ENCODE peak calls at places on chromosomes 11 and 22, in four cellular contexts. W is HEK293T, M is HFF-Myc, C is HFFc6. L is an unnamed sample.
A peak's percentile ranks its signal among the peaks of the same experiment; 100 is the strongest.

GRCh38 chr11:36296925-36297604 is 977 bp downstream of the PRR5L start:
- DNase-seq in M (no peak), W (no peak), C (peak; percentile 36), L (no peak)

GRCh38 chr11:133993107-133993506 is 36.3 kb upstream of the IGSF9B start:
- DNase-seq in W (no peak), C (no peak), M (no peak), L (no peak)

GRCh38 chr22:19358195-19358594 is 66.7 kb upstream of the CLTCL1 start:
- DNase-seq in M (no peak), W (peak; percentile 3), C (no peak), L (no peak)

GRCh38 chr11:74925281-74925680 is 23.6 kb downstream of the XRRA1 start:
- DNase-seq in C (peak; percentile 36), W (no peak), M (no peak), L (no peak)

GRCh38 chr22:45263790-45264269 is 20.9 kb upstream of the UPK3A start:
- DNase-seq in C (peak; percentile 78), M (peak; percentile 63), W (peak; percentile 75), L (peak; percentile 81)

GRCh38 chr11:74641289-74641688 is 48.9 kb downstream of the POLD3 start:
- DNase-seq in W (no peak), C (no peak), M (no peak), L (no peak)

GRCh38 chr11:102914238-102915043 is 39.7 kb upstream of the MMP12 start:
- DNase-seq in W (peak; percentile 50), C (peak; percentile 46), M (peak; percentile 33), L (no peak)

GRCh38 chr22:24588370-24588755 is 4.5 kb downstream of the LRRC75B start:
- DNase-seq in C (no peak), M (no peak), W (no peak), L (no peak)

GRCh38 chr22:38685761-38686160 is 4.0 kb downstream of the TOMM22 start:
- DNase-seq in M (no peak), W (no peak), C (no peak), L (no peak)

GRCh38 chr11:129440028-129440630 is 64.5 kb downstream of the BARX2 start:
- DNase-seq in C (peak; percentile 6), W (no peak), M (no peak), L (no peak)

GRCh38 chr11:70584786-70585545 is 186.6 kb downstream of the CTTN start:
- DNase-seq in C (no peak), W (no peak), M (no peak), L (peak; percentile 12)

GRCh38 chr11:10934293-10934850 is 76.5 kb upstream of the ZBED5 start:
- DNase-seq in M (no peak), C (no peak), W (no peak), L (no peak)

GRCh38 chr11:35005156-35005780 is 88.8 kb downstream of the PDHX start:
- DNase-seq in M (no peak), W (no peak), C (no peak), L (no peak)

GRCh38 chr22:43535741-43536140 is 123.9 kb downstream of the MPPED1 start:
- DNase-seq in W (no peak), C (no peak), M (no peak), L (no peak)

GRCh38 chr11:18314794-18315523 is 7.0 kb downstream of the HPS5 start:
- DNase-seq in W (no peak), C (no peak), M (no peak), L (no peak)

GRCh38 chr22:37804502-37804885 is 3.2 kb upstream of the GCAT start:
- DNase-seq in M (no peak), C (no peak), W (no peak), L (peak; percentile 39)

GRCh38 chr22:38733329-38734202 is 22.2 kb downstream of the SUN2 start:
- DNase-seq in W (peak; percentile 79), C (no peak), M (no peak), L (peak; percentile 82)

GRCh38 chr22:46545041-46545796 is 7.8 kb upstream of the CELSR1 start:
- DNase-seq in M (no peak), W (no peak), C (no peak), L (no peak)

GRCh38 chr22:30245985-30246901 is at the start of gene LIF:
- DNase-seq in W (peak; percentile 59), C (peak; percentile 52), M (no peak), L (peak; percentile 53)

GRCh38 chr11:73374130-73374529 is 2.1 kb upstream of the RELT start:
- DNase-seq in M (no peak), W (no peak), C (no peak), L (no peak)

GRCh38 chr22:29030016-29030617 is 31.5 kb downstream of the C22orf31 start:
- DNase-seq in W (no peak), M (no peak), C (peak; percentile 21), L (no peak)

GRCh38 chr11:2196970-2197770 is 25.6 kb upstream of the TH start:
- DNase-seq in C (peak; percentile 47), W (peak; percentile 83), M (no peak), L (peak; percentile 91)

GRCh38 chr11:105610796-105611361 is 1.0 kb downstream of the GRIA4 start:
- DNase-seq in M (no peak), C (no peak), W (no peak), L (no peak)

GRCh38 chr11:17508816-17509215 is 32.2 kb upstream of the ABCC8 start:
- DNase-seq in C (no peak), M (no peak), W (no peak), L (no peak)

GRCh38 chr22:47422736-47423135 is 660.3 kb downstream of the TBC1D22A start:
- DNase-seq in W (no peak), M (no peak), C (no peak), L (no peak)

GRCh38 chr11:120608760-120609211 is 97.2 kb downstream of the GRIK4 start:
- DNase-seq in M (no peak), C (no peak), W (no peak), L (no peak)

GRCh38 chr11:11578542-11578941 is 43.3 kb downstream of the GALNT18 start:
- DNase-seq in M (no peak), C (no peak), W (no peak), L (peak; percentile 58)